ENCODE peak calls at places on chromosomes 16 and 17, in seven cellular contexts. One of them, this sample, is unnamed.

GRCh38 chr16:50593410-50594139 is 45.4 kb downstream of the NKD1 start:
- DNase-seq in breast epithelium: no peak
- DNase-seq in suprapubic skin: no peak
- DNase-seq in HCT116: no peak
- DNase-seq in esophagus muscularis mucosa: no peak
- DNase-seq in Panc1: no peak
- DNase-seq in endothelial cell of umbilical vein: peak
- DNase-seq in this sample: no peak

GRCh38 chr17:13638855-13639458 is 37.2 kb upstream of the HS3ST3A1 start:
- DNase-seq in breast epithelium: no peak
- DNase-seq in suprapubic skin: no peak
- DNase-seq in HCT116: no peak
- DNase-seq in esophagus muscularis mucosa: no peak
- DNase-seq in Panc1: no peak
- DNase-seq in endothelial cell of umbilical vein: no peak
- DNase-seq in this sample: no peak

GRCh38 chr16:80120899-80121521 is 419.8 kb upstream of the DYNLRB2 start:
- DNase-seq in breast epithelium: no peak
- DNase-seq in suprapubic skin: no peak
- DNase-seq in HCT116: no peak
- DNase-seq in esophagus muscularis mucosa: peak
- DNase-seq in Panc1: no peak
- DNase-seq in endothelial cell of umbilical vein: no peak
- DNase-seq in this sample: no peak

GRCh38 chr16:2333772-2334379 is 6.7 kb downstream of the ABCA3 start:
- DNase-seq in breast epithelium: no peak
- DNase-seq in suprapubic skin: no peak
- DNase-seq in HCT116: peak
- DNase-seq in esophagus muscularis mucosa: peak
- DNase-seq in Panc1: no peak
- DNase-seq in endothelial cell of umbilical vein: peak
- DNase-seq in this sample: no peak

GRCh38 chr17:36647598-36647997 is 46.2 kb downstream of the MRM1 start:
- DNase-seq in breast epithelium: no peak
- DNase-seq in suprapubic skin: no peak
- DNase-seq in HCT116: no peak
- DNase-seq in esophagus muscularis mucosa: no peak
- DNase-seq in Panc1: no peak
- DNase-seq in endothelial cell of umbilical vein: no peak
- DNase-seq in this sample: no peak

GRCh38 chr16:23739516-23739915 is 15.3 kb upstream of the CHP2 start:
- DNase-seq in breast epithelium: no peak
- DNase-seq in suprapubic skin: no peak
- DNase-seq in HCT116: no peak
- DNase-seq in esophagus muscularis mucosa: no peak
- DNase-seq in Panc1: no peak
- DNase-seq in endothelial cell of umbilical vein: no peak
- DNase-seq in this sample: no peak

GRCh38 chr17:65078441-65079160 is 22.1 kb upstream of the GNA13 start:
- DNase-seq in breast epithelium: no peak
- DNase-seq in suprapubic skin: no peak
- DNase-seq in HCT116: no peak
- DNase-seq in esophagus muscularis mucosa: no peak
- DNase-seq in Panc1: no peak
- DNase-seq in endothelial cell of umbilical vein: peak
- DNase-seq in this sample: no peak

GRCh38 chr17:72702136-72702735 is 390.3 kb downstream of the SLC39A11 start:
- DNase-seq in breast epithelium: no peak
- DNase-seq in suprapubic skin: no peak
- DNase-seq in HCT116: peak
- DNase-seq in esophagus muscularis mucosa: no peak
- DNase-seq in Panc1: no peak
- DNase-seq in endothelial cell of umbilical vein: no peak
- DNase-seq in this sample: no peak

GRCh38 chr17:40330850-40331470 is 22.0 kb downstream of the RARA start:
- DNase-seq in breast epithelium: no peak
- DNase-seq in suprapubic skin: peak
- DNase-seq in HCT116: no peak
- DNase-seq in esophagus muscularis mucosa: no peak
- DNase-seq in Panc1: no peak
- DNase-seq in endothelial cell of umbilical vein: no peak
- DNase-seq in this sample: no peak

GRCh38 chr16:79282806-79283205 is 317.7 kb downstream of the MAF start:
- DNase-seq in breast epithelium: no peak
- DNase-seq in suprapubic skin: no peak
- DNase-seq in HCT116: no peak
- DNase-seq in esophagus muscularis mucosa: no peak
- DNase-seq in Panc1: no peak
- DNase-seq in endothelial cell of umbilical vein: no peak
- DNase-seq in this sample: no peak

GRCh38 chr16:1771072-1771863 is at the start of gene NME3:
- DNase-seq in breast epithelium: peak
- DNase-seq in suprapubic skin: peak
- DNase-seq in HCT116: no peak
- DNase-seq in esophagus muscularis mucosa: peak
- DNase-seq in Panc1: no peak
- DNase-seq in endothelial cell of umbilical vein: peak
- DNase-seq in this sample: peak

GRCh38 chr17:38864636-38865398 is 5.0 kb upstream of the LASP1 start:
- DNase-seq in breast epithelium: no peak
- DNase-seq in suprapubic skin: no peak
- DNase-seq in HCT116: no peak
- DNase-seq in esophagus muscularis mucosa: no peak
- DNase-seq in Panc1: no peak
- DNase-seq in endothelial cell of umbilical vein: peak
- DNase-seq in this sample: no peak

GRCh38 chr16:1492923-1493745 is at the start of gene TELO2:
- DNase-seq in breast epithelium: peak
- DNase-seq in suprapubic skin: peak
- DNase-seq in HCT116: peak
- DNase-seq in esophagus muscularis mucosa: peak
- DNase-seq in Panc1: peak
- DNase-seq in endothelial cell of umbilical vein: peak
- DNase-seq in this sample: peak

GRCh38 chr16:27689711-27690110 is 139.8 kb downstream of the KATNIP start:
- DNase-seq in breast epithelium: no peak
- DNase-seq in suprapubic skin: no peak
- DNase-seq in HCT116: no peak
- DNase-seq in esophagus muscularis mucosa: no peak
- DNase-seq in Panc1: no peak
- DNase-seq in endothelial cell of umbilical vein: no peak
- DNase-seq in this sample: no peak

GRCh38 chr17:78478757-78479297 is 98.4 kb downstream of the DNAH17 start:
- DNase-seq in breast epithelium: no peak
- DNase-seq in suprapubic skin: no peak
- DNase-seq in HCT116: no peak
- DNase-seq in esophagus muscularis mucosa: no peak
- DNase-seq in Panc1: no peak
- DNase-seq in endothelial cell of umbilical vein: no peak
- DNase-seq in this sample: no peak

GRCh38 chr16:8937803-8938202 is 25.9 kb downstream of the USP7 start:
- DNase-seq in breast epithelium: no peak
- DNase-seq in suprapubic skin: no peak
- DNase-seq in HCT116: no peak
- DNase-seq in esophagus muscularis mucosa: no peak
- DNase-seq in Panc1: no peak
- DNase-seq in endothelial cell of umbilical vein: no peak
- DNase-seq in this sample: no peak

GRCh38 chr17:17723354-17724261 is 42.4 kb downstream of the RAI1 start:
- DNase-seq in breast epithelium: no peak
- DNase-seq in suprapubic skin: no peak
- DNase-seq in HCT116: no peak
- DNase-seq in esophagus muscularis mucosa: no peak
- DNase-seq in Panc1: no peak
- DNase-seq in endothelial cell of umbilical vein: peak
- DNase-seq in this sample: no peak

GRCh38 chr17:53142890-53143289 is 679.8 kb upstream of the KIF2B start:
- DNase-seq in breast epithelium: no peak
- DNase-seq in suprapubic skin: no peak
- DNase-seq in HCT116: no peak
- DNase-seq in esophagus muscularis mucosa: no peak
- DNase-seq in Panc1: no peak
- DNase-seq in endothelial cell of umbilical vein: no peak
- DNase-seq in this sample: no peak

GRCh38 chr17:82316651-82317393 is 586 bp downstream of the CD7 start:
- DNase-seq in breast epithelium: no peak
- DNase-seq in suprapubic skin: no peak
- DNase-seq in HCT116: no peak
- DNase-seq in esophagus muscularis mucosa: no peak
- DNase-seq in Panc1: no peak
- DNase-seq in endothelial cell of umbilical vein: no peak
- DNase-seq in this sample: no peak

GRCh38 chr17:82315703-82316358 is 1.6 kb downstream of the CD7 start:
- DNase-seq in breast epithelium: no peak
- DNase-seq in suprapubic skin: no peak
- DNase-seq in HCT116: no peak
- DNase-seq in esophagus muscularis mucosa: no peak
- DNase-seq in Panc1: no peak
- DNase-seq in endothelial cell of umbilical vein: no peak
- DNase-seq in this sample: peak

GRCh38 chr17:82318169-82318498 is 726 bp upstream of the CD7 start:
- DNase-seq in breast epithelium: no peak
- DNase-seq in suprapubic skin: no peak
- DNase-seq in HCT116: no peak
- DNase-seq in esophagus muscularis mucosa: no peak
- DNase-seq in Panc1: no peak
- DNase-seq in endothelial cell of umbilical vein: no peak
- DNase-seq in this sample: no peak

GRCh38 chr17:82318772-82319606 is 1.6 kb upstream of the CD7 start:
- DNase-seq in breast epithelium: no peak
- DNase-seq in suprapubic skin: no peak
- DNase-seq in HCT116: no peak
- DNase-seq in esophagus muscularis mucosa: no peak
- DNase-seq in Panc1: no peak
- DNase-seq in endothelial cell of umbilical vein: no peak
- DNase-seq in this sample: no peak

DNA sequence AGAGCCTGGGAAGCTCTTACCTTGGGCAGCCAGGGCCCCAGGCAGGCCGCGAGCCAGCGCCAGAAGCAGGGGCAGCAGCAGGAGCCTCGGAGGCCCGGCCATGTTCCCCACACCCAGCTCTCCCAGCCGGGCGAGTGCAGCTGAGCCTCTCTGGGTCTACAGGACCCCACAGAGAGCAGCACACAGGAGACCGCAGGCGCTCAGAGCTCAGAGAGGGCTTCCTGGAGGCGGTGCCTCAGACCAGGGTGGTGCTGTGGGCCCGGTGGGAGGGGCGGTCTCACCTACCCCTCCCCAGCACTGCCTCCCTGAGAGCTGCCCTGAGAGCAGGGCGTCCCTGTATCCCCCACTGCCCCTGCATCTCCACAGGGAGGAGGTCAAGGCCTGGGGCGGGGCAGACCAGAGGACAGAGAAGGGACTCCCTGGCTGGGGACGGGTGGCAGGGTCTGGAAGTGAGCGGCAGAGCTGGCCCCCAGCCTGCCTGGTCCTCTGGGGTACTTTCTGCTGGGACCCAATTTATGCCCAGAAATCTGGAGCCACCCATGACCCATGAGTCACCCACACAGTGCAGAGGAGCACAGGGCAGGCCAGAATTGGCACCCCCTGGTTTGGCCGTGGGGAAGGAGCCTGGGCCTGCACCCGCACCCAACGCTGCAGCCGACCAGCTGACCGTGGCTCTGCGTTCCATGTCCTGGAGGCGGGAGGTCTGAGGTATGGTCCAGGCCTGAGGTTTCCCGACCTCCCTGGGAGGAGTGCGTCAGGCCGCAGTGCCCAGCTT is at the start of gene CD7:
- DNase-seq in breast epithelium: no peak
- DNase-seq in suprapubic skin: no peak
- DNase-seq in HCT116: no peak
- DNase-seq in esophagus muscularis mucosa: no peak
- DNase-seq in Panc1: no peak
- DNase-seq in endothelial cell of umbilical vein: no peak
- DNase-seq in this sample: no peak
- TF ChIP-seq POLR2AphosphoS5 in breast epithelium: no peak
- TF ChIP-seq POLR2AphosphoS5 in suprapubic skin: no peak
- TF ChIP-seq POLR2AphosphoS5 in HCT116: no peak
- TF ChIP-seq POLR2AphosphoS5 in esophagus muscularis mucosa: no peak
- TF ChIP-seq POLR2AphosphoS5 in Panc1: no peak
- TF ChIP-seq POLR2AphosphoS5 in endothelial cell of umbilical vein: no peak
- TF ChIP-seq POLR2AphosphoS5 in this sample: no peak

DNA sequence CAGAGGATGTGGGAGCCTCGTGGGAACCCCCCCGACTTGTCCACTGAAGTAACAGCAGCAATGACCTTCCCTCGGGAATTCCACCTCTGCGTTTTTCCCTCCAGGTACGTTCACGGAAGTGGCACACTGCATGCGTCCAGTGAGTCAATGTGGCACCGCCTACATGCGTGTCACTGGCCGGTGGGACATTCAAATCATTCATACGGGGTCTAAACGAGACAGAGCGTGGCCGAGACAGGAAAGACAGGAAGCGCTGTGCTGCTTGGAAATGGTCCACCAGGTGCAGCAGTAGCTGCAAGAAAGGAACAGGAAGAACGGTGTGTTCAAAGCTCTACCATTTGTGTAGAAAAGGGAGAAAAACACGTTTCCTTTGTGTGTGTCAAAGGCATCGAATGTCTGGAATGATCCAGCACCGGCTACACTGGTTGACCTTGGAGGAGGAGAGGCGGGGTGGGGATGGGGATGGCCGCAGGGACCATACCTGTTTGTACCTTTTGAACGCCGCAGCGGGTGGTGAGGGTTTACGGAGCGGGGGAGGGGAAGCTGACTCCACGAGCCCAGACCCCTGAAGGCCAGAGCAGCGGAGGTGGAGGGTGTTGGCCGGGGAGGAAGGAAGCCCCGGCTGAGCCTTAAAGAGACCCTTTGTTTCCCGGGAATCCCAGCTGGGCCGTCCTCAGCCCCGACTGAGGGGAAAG is 1.7 kb upstream of the PGAP6 start:
- DNase-seq in breast epithelium: peak
- DNase-seq in suprapubic skin: peak
- DNase-seq in HCT116: peak
- DNase-seq in esophagus muscularis mucosa: no peak
- DNase-seq in Panc1: no peak
- DNase-seq in endothelial cell of umbilical vein: peak
- DNase-seq in this sample: no peak
- TF ChIP-seq POLR2AphosphoS5 in breast epithelium: peak
- TF ChIP-seq POLR2AphosphoS5 in suprapubic skin: no peak
- TF ChIP-seq POLR2AphosphoS5 in HCT116: peak
- TF ChIP-seq POLR2AphosphoS5 in esophagus muscularis mucosa: no peak
- TF ChIP-seq POLR2AphosphoS5 in Panc1: no peak
- TF ChIP-seq POLR2AphosphoS5 in endothelial cell of umbilical vein: no peak
- TF ChIP-seq POLR2AphosphoS5 in this sample: no peak

GRCh38 chr16:88558457-88559442 is 11.5 kb upstream of the ZC3H18 start:
- DNase-seq in breast epithelium: no peak
- DNase-seq in suprapubic skin: no peak
- DNase-seq in HCT116: peak
- DNase-seq in esophagus muscularis mucosa: no peak
- DNase-seq in Panc1: no peak
- DNase-seq in endothelial cell of umbilical vein: peak
- DNase-seq in this sample: peak
- TF ChIP-seq POLR2AphosphoS5 in breast epithelium: no peak
- TF ChIP-seq POLR2AphosphoS5 in suprapubic skin: no peak
- TF ChIP-seq POLR2AphosphoS5 in HCT116: peak
- TF ChIP-seq POLR2AphosphoS5 in esophagus muscularis mucosa: no peak
- TF ChIP-seq POLR2AphosphoS5 in Panc1: no peak
- TF ChIP-seq POLR2AphosphoS5 in endothelial cell of umbilical vein: peak
- TF ChIP-seq POLR2AphosphoS5 in this sample: no peak

GRCh38 chr17:32483451-32484019 is 3.3 kb upstream of the CDK5R1 start:
- DNase-seq in breast epithelium: peak
- DNase-seq in suprapubic skin: no peak
- DNase-seq in HCT116: no peak
- DNase-seq in esophagus muscularis mucosa: no peak
- DNase-seq in Panc1: peak
- DNase-seq in endothelial cell of umbilical vein: peak
- DNase-seq in this sample: no peak
- TF ChIP-seq POLR2AphosphoS5 in breast epithelium: peak
- TF ChIP-seq POLR2AphosphoS5 in suprapubic skin: no peak
- TF ChIP-seq POLR2AphosphoS5 in HCT116: no peak
- TF ChIP-seq POLR2AphosphoS5 in esophagus muscularis mucosa: no peak
- TF ChIP-seq POLR2AphosphoS5 in Panc1: peak
- TF ChIP-seq POLR2AphosphoS5 in endothelial cell of umbilical vein: no peak
- TF ChIP-seq POLR2AphosphoS5 in this sample: peak

This sample was measured in HL-60.